ENCODE peak calls at places on chromosome 2, in ten cellular contexts. One of them, this sample, is unnamed.

GRCh38 chr2:224008702-224009261 is 30.3 kb downstream of the SERPINE2 start:
- DNase-seq in activated CD8-positive, alpha-beta memory T cell treated with anti-CD3 and anti-CD28 coated beads, Interleukin-2, amount 50 U/mL, for 4 hours: no peak
- DNase-seq in psoas muscle: no peak
- DNase-seq in cardiac muscle cell: peak
- DNase-seq in activated naive CD4-positive, alpha-beta T cell treated with anti-CD3 and anti-CD28 coated beads for 36 hours: no peak
- DNase-seq in stimulated activated CD4-positive, alpha-beta T cell treated with anti-CD3 and anti-CD28 coated beads, Interleukin-15, amount 100 ng/mL, for 48 hours: no peak
- DNase-seq in GM19239: no peak
- DNase-seq in astrocyte of the spinal cord: no peak
- DNase-seq in naive thymus-derived CD4-positive, alpha-beta T cell: no peak
- DNase-seq in activated T-cell treated with anti-CD3 and anti-CD28 coated beads for 1 hour: no peak
- DNase-seq in this sample: no peak

GRCh38 chr2:223467194-223467593 is 135.0 kb downstream of the SCG2 start:
- DNase-seq in activated naive CD4-positive, alpha-beta T cell treated with anti-CD3 and anti-CD28 coated beads for 36 hours: no peak
- DNase-seq in stimulated activated CD4-positive, alpha-beta T cell treated with anti-CD3 and anti-CD28 coated beads, Interleukin-15, amount 100 ng/mL, for 48 hours: no peak
- DNase-seq in activated CD8-positive, alpha-beta memory T cell treated with anti-CD3 and anti-CD28 coated beads, Interleukin-2, amount 50 U/mL, for 4 hours: no peak
- DNase-seq in naive thymus-derived CD4-positive, alpha-beta T cell: no peak
- DNase-seq in GM19239: no peak
- DNase-seq in astrocyte of the spinal cord: no peak
- DNase-seq in cardiac muscle cell: no peak
- DNase-seq in activated T-cell treated with anti-CD3 and anti-CD28 coated beads for 1 hour: no peak
- DNase-seq in psoas muscle: no peak
- DNase-seq in this sample: no peak

GRCh38 chr2:170812716-170813585 is 3.7 kb upstream of the GAD1 start:
- DNase-seq in activated CD8-positive, alpha-beta memory T cell treated with anti-CD3 and anti-CD28 coated beads, Interleukin-2, amount 50 U/mL, for 4 hours: no peak
- DNase-seq in psoas muscle: no peak
- DNase-seq in naive thymus-derived CD4-positive, alpha-beta T cell: no peak
- DNase-seq in stimulated activated CD4-positive, alpha-beta T cell treated with anti-CD3 and anti-CD28 coated beads, Interleukin-15, amount 100 ng/mL, for 48 hours: no peak
- DNase-seq in GM19239: no peak
- DNase-seq in astrocyte of the spinal cord: peak
- DNase-seq in activated T-cell treated with anti-CD3 and anti-CD28 coated beads for 1 hour: no peak
- DNase-seq in cardiac muscle cell: peak
- DNase-seq in activated naive CD4-positive, alpha-beta T cell treated with anti-CD3 and anti-CD28 coated beads for 36 hours: no peak
- DNase-seq in this sample: peak

GRCh38 chr2:176976766-176977165 is 235.8 kb upstream of the HNRNPA3 start:
- DNase-seq in cardiac muscle cell: no peak
- DNase-seq in activated T-cell treated with anti-CD3 and anti-CD28 coated beads for 1 hour: no peak
- DNase-seq in activated naive CD4-positive, alpha-beta T cell treated with anti-CD3 and anti-CD28 coated beads for 36 hours: no peak
- DNase-seq in stimulated activated CD4-positive, alpha-beta T cell treated with anti-CD3 and anti-CD28 coated beads, Interleukin-15, amount 100 ng/mL, for 48 hours: no peak
- DNase-seq in astrocyte of the spinal cord: no peak
- DNase-seq in naive thymus-derived CD4-positive, alpha-beta T cell: no peak
- DNase-seq in activated CD8-positive, alpha-beta memory T cell treated with anti-CD3 and anti-CD28 coated beads, Interleukin-2, amount 50 U/mL, for 4 hours: no peak
- DNase-seq in psoas muscle: no peak
- DNase-seq in GM19239: no peak
- DNase-seq in this sample: no peak

GRCh38 chr2:209772316-209772715 is 684 bp downstream of the UNC80 start:
- DNase-seq in activated naive CD4-positive, alpha-beta T cell treated with anti-CD3 and anti-CD28 coated beads for 36 hours: no peak
- DNase-seq in stimulated activated CD4-positive, alpha-beta T cell treated with anti-CD3 and anti-CD28 coated beads, Interleukin-15, amount 100 ng/mL, for 48 hours: no peak
- DNase-seq in psoas muscle: no peak
- DNase-seq in cardiac muscle cell: peak
- DNase-seq in activated CD8-positive, alpha-beta memory T cell treated with anti-CD3 and anti-CD28 coated beads, Interleukin-2, amount 50 U/mL, for 4 hours: no peak
- DNase-seq in activated T-cell treated with anti-CD3 and anti-CD28 coated beads for 1 hour: no peak
- DNase-seq in GM19239: no peak
- DNase-seq in naive thymus-derived CD4-positive, alpha-beta T cell: no peak
- DNase-seq in astrocyte of the spinal cord: no peak
- DNase-seq in this sample: peak

GRCh38 chr2:150042844-150043503 is 444.5 kb downstream of the RND3 start:
- DNase-seq in activated CD8-positive, alpha-beta memory T cell treated with anti-CD3 and anti-CD28 coated beads, Interleukin-2, amount 50 U/mL, for 4 hours: no peak
- DNase-seq in stimulated activated CD4-positive, alpha-beta T cell treated with anti-CD3 and anti-CD28 coated beads, Interleukin-15, amount 100 ng/mL, for 48 hours: no peak
- DNase-seq in cardiac muscle cell: peak
- DNase-seq in psoas muscle: no peak
- DNase-seq in activated naive CD4-positive, alpha-beta T cell treated with anti-CD3 and anti-CD28 coated beads for 36 hours: no peak
- DNase-seq in GM19239: no peak
- DNase-seq in activated T-cell treated with anti-CD3 and anti-CD28 coated beads for 1 hour: no peak
- DNase-seq in naive thymus-derived CD4-positive, alpha-beta T cell: no peak
- DNase-seq in astrocyte of the spinal cord: no peak
- DNase-seq in this sample: no peak

GRCh38 chr2:15038373-15039364 is 406.2 kb downstream of the LRATD1 start:
- DNase-seq in activated CD8-positive, alpha-beta memory T cell treated with anti-CD3 and anti-CD28 coated beads, Interleukin-2, amount 50 U/mL, for 4 hours: no peak
- DNase-seq in activated T-cell treated with anti-CD3 and anti-CD28 coated beads for 1 hour: no peak
- DNase-seq in stimulated activated CD4-positive, alpha-beta T cell treated with anti-CD3 and anti-CD28 coated beads, Interleukin-15, amount 100 ng/mL, for 48 hours: peak
- DNase-seq in psoas muscle: no peak
- DNase-seq in astrocyte of the spinal cord: peak
- DNase-seq in naive thymus-derived CD4-positive, alpha-beta T cell: no peak
- DNase-seq in activated naive CD4-positive, alpha-beta T cell treated with anti-CD3 and anti-CD28 coated beads for 36 hours: peak
- DNase-seq in GM19239: no peak
- DNase-seq in cardiac muscle cell: no peak
- DNase-seq in this sample: no peak

GRCh38 chr2:98601532-98602132 is 6.7 kb downstream of the COA5 start:
- DNase-seq in activated naive CD4-positive, alpha-beta T cell treated with anti-CD3 and anti-CD28 coated beads for 36 hours: no peak
- DNase-seq in stimulated activated CD4-positive, alpha-beta T cell treated with anti-CD3 and anti-CD28 coated beads, Interleukin-15, amount 100 ng/mL, for 48 hours: no peak
- DNase-seq in astrocyte of the spinal cord: peak
- DNase-seq in activated CD8-positive, alpha-beta memory T cell treated with anti-CD3 and anti-CD28 coated beads, Interleukin-2, amount 50 U/mL, for 4 hours: no peak
- DNase-seq in naive thymus-derived CD4-positive, alpha-beta T cell: no peak
- DNase-seq in psoas muscle: peak
- DNase-seq in activated T-cell treated with anti-CD3 and anti-CD28 coated beads for 1 hour: no peak
- DNase-seq in GM19239: no peak
- DNase-seq in cardiac muscle cell: peak
- DNase-seq in this sample: peak

GRCh38 chr2:27117995-27118524 is 868 bp downstream of the CGREF1 start:
- DNase-seq in astrocyte of the spinal cord: no peak
- DNase-seq in GM19239: no peak
- DNase-seq in cardiac muscle cell: no peak
- DNase-seq in stimulated activated CD4-positive, alpha-beta T cell treated with anti-CD3 and anti-CD28 coated beads, Interleukin-15, amount 100 ng/mL, for 48 hours: no peak
- DNase-seq in activated naive CD4-positive, alpha-beta T cell treated with anti-CD3 and anti-CD28 coated beads for 36 hours: no peak
- DNase-seq in activated T-cell treated with anti-CD3 and anti-CD28 coated beads for 1 hour: no peak
- DNase-seq in naive thymus-derived CD4-positive, alpha-beta T cell: no peak
- DNase-seq in psoas muscle: peak
- DNase-seq in activated CD8-positive, alpha-beta memory T cell treated with anti-CD3 and anti-CD28 coated beads, Interleukin-2, amount 50 U/mL, for 4 hours: no peak
- DNase-seq in this sample: no peak

GRCh38 chr2:241678784-241679540 is 7.7 kb downstream of the DTYMK start:
- DNase-seq in GM19239: no peak
- DNase-seq in cardiac muscle cell: no peak
- DNase-seq in psoas muscle: no peak
- DNase-seq in activated CD8-positive, alpha-beta memory T cell treated with anti-CD3 and anti-CD28 coated beads, Interleukin-2, amount 50 U/mL, for 4 hours: no peak
- DNase-seq in astrocyte of the spinal cord: no peak
- DNase-seq in activated naive CD4-positive, alpha-beta T cell treated with anti-CD3 and anti-CD28 coated beads for 36 hours: no peak
- DNase-seq in activated T-cell treated with anti-CD3 and anti-CD28 coated beads for 1 hour: no peak
- DNase-seq in naive thymus-derived CD4-positive, alpha-beta T cell: no peak
- DNase-seq in stimulated activated CD4-positive, alpha-beta T cell treated with anti-CD3 and anti-CD28 coated beads, Interleukin-15, amount 100 ng/mL, for 48 hours: no peak
- DNase-seq in this sample: no peak

GRCh38 chr2:53631313-53632125 is 136.1 kb upstream of the CHAC2 start:
- DNase-seq in naive thymus-derived CD4-positive, alpha-beta T cell: no peak
- DNase-seq in activated CD8-positive, alpha-beta memory T cell treated with anti-CD3 and anti-CD28 coated beads, Interleukin-2, amount 50 U/mL, for 4 hours: no peak
- DNase-seq in psoas muscle: no peak
- DNase-seq in cardiac muscle cell: no peak
- DNase-seq in astrocyte of the spinal cord: no peak
- DNase-seq in GM19239: no peak
- DNase-seq in activated naive CD4-positive, alpha-beta T cell treated with anti-CD3 and anti-CD28 coated beads for 36 hours: no peak
- DNase-seq in activated T-cell treated with anti-CD3 and anti-CD28 coated beads for 1 hour: no peak
- DNase-seq in stimulated activated CD4-positive, alpha-beta T cell treated with anti-CD3 and anti-CD28 coated beads, Interleukin-15, amount 100 ng/mL, for 48 hours: no peak
- DNase-seq in this sample: no peak

GRCh38 chr2:74130211-74130995 is 17.3 kb downstream of the BOLA3 start:
- DNase-seq in psoas muscle: no peak
- DNase-seq in stimulated activated CD4-positive, alpha-beta T cell treated with anti-CD3 and anti-CD28 coated beads, Interleukin-15, amount 100 ng/mL, for 48 hours: no peak
- DNase-seq in cardiac muscle cell: no peak
- DNase-seq in GM19239: no peak
- DNase-seq in activated naive CD4-positive, alpha-beta T cell treated with anti-CD3 and anti-CD28 coated beads for 36 hours: no peak
- DNase-seq in astrocyte of the spinal cord: no peak
- DNase-seq in activated CD8-positive, alpha-beta memory T cell treated with anti-CD3 and anti-CD28 coated beads, Interleukin-2, amount 50 U/mL, for 4 hours: no peak
- DNase-seq in naive thymus-derived CD4-positive, alpha-beta T cell: no peak
- DNase-seq in activated T-cell treated with anti-CD3 and anti-CD28 coated beads for 1 hour: no peak
- DNase-seq in this sample: no peak

GRCh38 chr2:383888-384287 is 96.0 kb upstream of the ALKAL2 start:
- DNase-seq in activated T-cell treated with anti-CD3 and anti-CD28 coated beads for 1 hour: no peak
- DNase-seq in astrocyte of the spinal cord: no peak
- DNase-seq in psoas muscle: no peak
- DNase-seq in cardiac muscle cell: no peak
- DNase-seq in stimulated activated CD4-positive, alpha-beta T cell treated with anti-CD3 and anti-CD28 coated beads, Interleukin-15, amount 100 ng/mL, for 48 hours: no peak
- DNase-seq in activated CD8-positive, alpha-beta memory T cell treated with anti-CD3 and anti-CD28 coated beads, Interleukin-2, amount 50 U/mL, for 4 hours: no peak
- DNase-seq in naive thymus-derived CD4-positive, alpha-beta T cell: no peak
- DNase-seq in activated naive CD4-positive, alpha-beta T cell treated with anti-CD3 and anti-CD28 coated beads for 36 hours: no peak
- DNase-seq in GM19239: no peak
- DNase-seq in this sample: no peak

GRCh38 chr2:23588106-23588505 is 203.1 kb downstream of the KLHL29 start:
- DNase-seq in cardiac muscle cell: no peak
- DNase-seq in stimulated activated CD4-positive, alpha-beta T cell treated with anti-CD3 and anti-CD28 coated beads, Interleukin-15, amount 100 ng/mL, for 48 hours: no peak
- DNase-seq in GM19239: no peak
- DNase-seq in astrocyte of the spinal cord: no peak
- DNase-seq in activated naive CD4-positive, alpha-beta T cell treated with anti-CD3 and anti-CD28 coated beads for 36 hours: no peak
- DNase-seq in naive thymus-derived CD4-positive, alpha-beta T cell: no peak
- DNase-seq in activated T-cell treated with anti-CD3 and anti-CD28 coated beads for 1 hour: no peak
- DNase-seq in activated CD8-positive, alpha-beta memory T cell treated with anti-CD3 and anti-CD28 coated beads, Interleukin-2, amount 50 U/mL, for 4 hours: no peak
- DNase-seq in psoas muscle: no peak
- DNase-seq in this sample: no peak

GRCh38 chr2:176446718-176447414 is 177.6 kb downstream of the MTX2 start:
- DNase-seq in astrocyte of the spinal cord: no peak
- DNase-seq in activated naive CD4-positive, alpha-beta T cell treated with anti-CD3 and anti-CD28 coated beads for 36 hours: no peak
- DNase-seq in cardiac muscle cell: no peak
- DNase-seq in psoas muscle: no peak
- DNase-seq in naive thymus-derived CD4-positive, alpha-beta T cell: no peak
- DNase-seq in stimulated activated CD4-positive, alpha-beta T cell treated with anti-CD3 and anti-CD28 coated beads, Interleukin-15, amount 100 ng/mL, for 48 hours: no peak
- DNase-seq in activated T-cell treated with anti-CD3 and anti-CD28 coated beads for 1 hour: no peak
- DNase-seq in GM19239: no peak
- DNase-seq in activated CD8-positive, alpha-beta memory T cell treated with anti-CD3 and anti-CD28 coated beads, Interleukin-2, amount 50 U/mL, for 4 hours: no peak
- DNase-seq in this sample: no peak

GRCh38 chr2:29106980-29107388 is 8.2 kb upstream of the CLIP4 start:
- DNase-seq in cardiac muscle cell: no peak
- DNase-seq in naive thymus-derived CD4-positive, alpha-beta T cell: no peak
- DNase-seq in activated CD8-positive, alpha-beta memory T cell treated with anti-CD3 and anti-CD28 coated beads, Interleukin-2, amount 50 U/mL, for 4 hours: no peak
- DNase-seq in stimulated activated CD4-positive, alpha-beta T cell treated with anti-CD3 and anti-CD28 coated beads, Interleukin-15, amount 100 ng/mL, for 48 hours: no peak
- DNase-seq in activated T-cell treated with anti-CD3 and anti-CD28 coated beads for 1 hour: no peak
- DNase-seq in activated naive CD4-positive, alpha-beta T cell treated with anti-CD3 and anti-CD28 coated beads for 36 hours: no peak
- DNase-seq in psoas muscle: no peak
- DNase-seq in astrocyte of the spinal cord: no peak
- DNase-seq in GM19239: no peak
- DNase-seq in this sample: peak

This sample was measured in SJCRH30.